ENCODE peak calls at places on chromosomes 11 and 22, in five cellular contexts. C is colonic mucosa; Q is nephron progenitor cell; A is stimulated activated naive CD8-positive, alpha-beta T cell treated with anti-CD3 and anti-CD28 coated beads, Interleukin-15, amount 100 ng/mL, for 72 hours; D is NB4. J is an unnamed sample.

GRCh38 chr11:15875934-15876333 is 480.4 kb downstream of the SOX6 start:
- DNase-seq in C (no peak), Q (no peak), A (no peak), D (no peak), J (no peak)

GRCh38 chr11:93903989-93904388 is 53.6 kb upstream of the VSTM5 start:
- DNase-seq in C (no peak), Q (no peak), A (no peak), D (no peak), J (no peak)

GRCh38 chr22:22342697-22343602 is 98.4 kb downstream of the VPREB1 start:
- DNase-seq in C (peak), Q (peak), A (peak), D (peak), J (peak)

GRCh38 chr22:32005453-32005852 is 37.6 kb upstream of the SLC5A1 start:
- DNase-seq in C (no peak), Q (no peak), A (no peak), D (no peak), J (no peak)

GRCh38 chr11:67638535-67639437 is 777 bp downstream of the TBX10 start:
- DNase-seq in C (no peak), Q (no peak), A (no peak), D (no peak), J (no peak)

GRCh38 chr11:1428762-1429316 is 39.1 kb downstream of the BRSK2 start:
- DNase-seq in C (no peak), Q (no peak), A (no peak), D (no peak), J (no peak)

GRCh38 chr11:106233191-106233590 is 155.7 kb downstream of the AASDHPPT start:
- DNase-seq in C (no peak), Q (no peak), A (no peak), D (no peak), J (no peak)

GRCh38 chr11:67271548-67272284 is 5.4 kb downstream of the GRK2 start:
- DNase-seq in C (no peak), Q (no peak), A (peak), D (peak), J (peak)

GRCh38 chr11:67270256-67271211 is 4.3 kb downstream of the GRK2 start:
- DNase-seq in C (peak), Q (peak), A (no peak), D (peak), J (no peak)

GRCh38 chr11:134049303-134049702 is 19.6 kb upstream of the JAM3 start:
- DNase-seq in C (no peak), Q (no peak), A (no peak), D (no peak), J (no peak)

GRCh38 chr11:19196458-19196857 is 5.3 kb downstream of the CSRP3 start:
- DNase-seq in C (no peak), Q (no peak), A (no peak), D (no peak), J (no peak)

GRCh38 chr11:2355000-2355644 is 22.0 kb upstream of the CD81 start:
- DNase-seq in C (no peak), Q (no peak), A (no peak), D (no peak), J (no peak)

GRCh38 chr22:46625843-46626349 is 5.7 kb downstream of the GRAMD4 start:
- DNase-seq in C (no peak), Q (no peak), A (no peak), D (no peak), J (no peak)

GRCh38 chr22:21108379-21109115 is 62.8 kb downstream of the LRRC74B start:
- DNase-seq in C (no peak), Q (no peak), A (no peak), D (no peak), J (no peak)

GRCh38 chr22:41845380-41846267 is 12.7 kb downstream of the SREBF2 start:
- DNase-seq in C (no peak), Q (no peak), A (no peak), D (no peak), J (no peak)

GRCh38 chr11:96614846-96615245 is 225.0 kb downstream of the JRKL start:
- DNase-seq in C (no peak), Q (no peak), A (no peak), D (no peak), J (no peak)

GRCh38 chr11:113730887-113731726 is 25.0 kb upstream of the TMPRSS5 start:
- DNase-seq in C (peak), Q (peak), A (no peak), D (peak), J (no peak)

GRCh38 chr11:108204376-108204775 is 18.1 kb downstream of the NPAT start:
- DNase-seq in C (no peak), Q (no peak), A (no peak), D (no peak), J (no peak)

GRCh38 chr11:39910087-39910486 is 1549.4 kb downstream of the LRRC4C start:
- DNase-seq in C (no peak), Q (no peak), A (no peak), D (no peak), J (no peak)

GRCh38 chr11:76152741-76153608 is 53.3 kb downstream of the WNT11 start:
- DNase-seq in C (no peak), Q (no peak), A (no peak), D (no peak), J (peak)

GRCh38 chr11:125071831-125072209 is 8.7 kb downstream of the SLC37A2 start:
- DNase-seq in C (no peak), Q (no peak), A (no peak), D (no peak), J (no peak)

GRCh38 chr11:15189189-15189588 is 74.5 kb downstream of the INSC start:
- DNase-seq in C (no peak), Q (no peak), A (no peak), D (no peak), J (no peak)

GRCh38 chr22:42315392-42315756 is 44.9 kb upstream of the TCF20 start:
- DNase-seq in C (peak), Q (no peak), A (no peak), D (no peak), J (no peak)

GRCh38 chr11:108278546-108278945 is 55.7 kb downstream of the ATM start:
- DNase-seq in C (no peak), Q (no peak), A (no peak), D (peak), J (no peak)

GRCh38 chr11:2791521-2792375 is 92.0 kb upstream of the KCNQ1OT1 start:
- DNase-seq in C (no peak), Q (peak), A (peak), D (no peak), J (no peak)

GRCh38 chr22:19991645-19992451 is 24.8 kb downstream of the ARVCF start:
- DNase-seq in C (no peak), Q (no peak), A (no peak), D (no peak), J (no peak)

GRCh38 chr11:1206391-1207271 is 16.2 kb upstream of the MUC5B start:
- DNase-seq in C (no peak), Q (no peak), A (no peak), D (peak), J (no peak)

J was measured in stimulated activated naive B cell treated with anti-CD40 and anti-IgM and Interleukin-4, amounts not matched to agents 10 μg/mL and 1 μg/mL and 100 μg/mL, for 72 hours.